ENCODE peak calls at places on chromosome 1, in eight cellular contexts. U is choroid plexus epithelial cell, M is endothelial cell, T is right atrium auricular region, J is NB4, X is right lobe of liver, Q is fibroblast of villous mesenchyme, P is upper lobe of right lung. L is an unnamed sample.
A peak's percentile ranks its signal among the peaks of the same experiment; 100 is the strongest.

GRCh38 chr1:193113258-193113991 is 8.2 kb upstream of the GLRX2 start:
- DNase-seq in U (no peak), M (no peak), T (no peak), J (no peak), X (no peak), Q (peak; percentile 17), P (no peak), L (no peak)

GRCh38 chr1:6599141-6599975 is 3.3 kb downstream of the KLHL21 start:
- DNase-seq in U (peak; percentile 30), M (no peak), T (no peak), J (peak; percentile 87), X (peak; percentile 61), Q (no peak), P (no peak), L (no peak)

GRCh38 chr1:37473431-37474050 is 839 bp upstream of the ZC3H12A start:
- DNase-seq in U (peak; percentile 50), M (no peak), T (no peak), J (no peak), X (no peak), Q (peak; percentile 61), P (no peak), L (no peak)

GRCh38 chr1:235532350-235532749 is 28.1 kb upstream of the B3GALNT2 start:
- DNase-seq in U (peak; percentile 24), M (no peak), T (no peak), J (no peak), X (no peak), Q (peak; percentile 58), P (no peak), L (peak; percentile 45)

GRCh38 chr1:215807926-215808325 is 240.8 kb downstream of the KCTD3 start:
- DNase-seq in U (no peak), M (no peak), T (no peak), J (no peak), X (no peak), Q (no peak), P (no peak), L (no peak)

GRCh38 chr1:196002906-196003305 is 605.3 kb downstream of the KCNT2 start:
- DNase-seq in U (peak; percentile 24), M (no peak), T (no peak), J (no peak), X (no peak), Q (no peak), P (no peak), L (peak; percentile 28)

GRCh38 chr1:64822621-64823020 is 77.7 kb downstream of the RAVER2 start:
- DNase-seq in U (peak; percentile 51), M (no peak), T (no peak), J (no peak), X (no peak), Q (peak; percentile 47), P (no peak), L (peak; percentile 42)

GRCh38 chr1:113073457-113073950 is 506 bp downstream of the LRIG2 start:
- DNase-seq in U (peak; percentile 69), M (peak; percentile 74), T (no peak), J (peak; percentile 69), X (no peak), Q (peak; percentile 74), P (no peak), L (peak; percentile 59)

GRCh38 chr1:229156819-229157218 is 114.1 kb upstream of the RAB4A start:
- DNase-seq in U (peak; percentile 25), M (peak; percentile 32), T (no peak), J (peak; percentile 49), X (no peak), Q (peak; percentile 37), P (no peak), L (peak; percentile 43)

GRCh38 chr1:205477759-205478247 is 22.0 kb upstream of the BLACAT1 start:
- DNase-seq in U (no peak), M (no peak), T (no peak), J (no peak), X (no peak), Q (peak; percentile 4), P (peak; percentile 88), L (peak; percentile 67)

GRCh38 chr1:190578015-190578414 is 100.4 kb upstream of the BRINP3 start:
- DNase-seq in U (no peak), M (no peak), T (no peak), J (no peak), X (no peak), Q (no peak), P (no peak), L (no peak)

GRCh38 chr1:225711236-225711937 is 58.5 kb upstream of the ENAH start:
- DNase-seq in U (no peak), M (no peak), T (no peak), J (no peak), X (no peak), Q (no peak), P (no peak), L (no peak)

GRCh38 chr1:171563675-171564074 is 58.4 kb upstream of the MYOCOS start:
- DNase-seq in U (peak; percentile 12), M (no peak), T (no peak), J (no peak), X (no peak), Q (peak; percentile 37), P (no peak), L (peak; percentile 16)

DNA sequence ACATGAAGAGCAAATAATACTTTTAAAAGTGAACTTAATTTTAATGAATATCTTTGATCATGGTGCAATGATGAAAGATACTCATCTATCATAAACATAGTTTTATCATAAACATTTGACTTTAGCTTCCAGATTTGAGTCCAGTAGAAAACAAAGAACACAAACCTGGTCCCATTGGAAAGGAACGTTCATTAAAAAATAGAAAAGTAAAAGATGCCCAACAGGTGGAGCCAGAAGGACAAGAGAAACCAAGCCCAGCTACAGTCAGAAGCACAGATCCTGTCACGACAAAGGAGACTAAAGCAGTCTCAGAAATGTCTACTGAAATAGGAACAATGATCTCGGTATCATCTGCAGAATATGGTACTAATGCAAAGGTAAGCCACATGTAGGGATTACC is 55.6 kb upstream of the MYOCOS start:
- DNase-seq in U (peak; percentile 29), M (no peak), T (no peak), J (no peak), X (no peak), Q (no peak), P (no peak), L (peak; percentile 11)
- TF ChIP-seq CTCF in U (peak; percentile 48), M (no peak), T (no peak), J (no peak), X (peak; percentile 28), Q (no peak), P (no peak), L (peak; percentile 14)

GRCh38 chr1:244450597-244451538 is 841 bp downstream of the ADSS2 start:
- DNase-seq in U (peak; percentile 88), M (peak; percentile 52), T (peak; percentile 63), J (peak; percentile 80), X (peak; percentile 68), Q (peak; percentile 84), P (peak; percentile 88), L (peak; percentile 76)

GRCh38 chr1:244451539-244451950 is at the start of gene ADSS2:
- DNase-seq in U (no peak), M (no peak), T (no peak), J (no peak), X (no peak), Q (no peak), P (no peak), L (no peak)

GRCh38 chr1:244449936-244450508 is 1.7 kb downstream of the ADSS2 start:
- DNase-seq in U (no peak), M (no peak), T (no peak), J (no peak), X (no peak), Q (no peak), P (no peak), L (no peak)

GRCh38 chr1:244454412-244454811 is 2.7 kb upstream of the ADSS2 start:
- DNase-seq in U (no peak), M (no peak), T (no peak), J (no peak), X (no peak), Q (no peak), P (no peak), L (no peak)

DNA sequence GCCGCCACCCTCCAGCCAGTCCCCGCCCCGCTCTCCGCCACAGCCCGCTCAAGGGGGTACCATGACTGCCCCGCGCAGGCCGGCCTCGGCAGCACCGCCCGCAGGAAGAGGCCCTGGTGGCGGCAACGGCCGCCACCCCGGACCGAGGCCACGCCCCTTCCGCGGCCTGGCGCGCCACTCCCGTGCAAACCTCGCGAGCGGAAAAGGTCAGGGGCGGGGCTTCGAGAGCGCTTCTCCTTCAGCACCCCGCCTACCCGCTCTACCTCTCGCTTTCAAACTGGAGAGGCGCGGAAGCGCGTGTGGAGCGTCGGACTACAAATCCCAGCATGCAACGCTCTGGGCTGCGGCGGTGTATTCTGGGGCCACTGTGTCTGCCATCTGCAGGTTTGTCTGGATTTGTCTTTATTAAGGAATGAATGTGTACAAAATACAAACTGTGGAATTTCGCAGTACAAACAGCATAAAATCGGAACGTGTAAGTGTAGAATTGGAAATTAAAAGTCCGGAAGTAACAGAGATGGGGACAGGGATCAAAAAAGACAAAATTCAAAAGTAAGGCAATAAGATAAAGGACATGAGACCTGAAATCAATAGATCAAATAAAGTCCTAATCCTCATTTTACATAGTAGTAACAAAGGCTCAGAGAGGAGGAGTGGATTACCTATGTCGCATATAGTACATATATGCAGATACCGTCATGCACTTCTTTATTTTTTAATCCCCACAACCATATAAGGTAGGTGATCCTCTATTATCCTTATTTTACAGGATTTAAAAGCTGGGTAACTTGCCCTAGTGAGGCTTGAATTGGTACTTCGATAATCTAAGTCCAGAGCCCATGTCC is 464 bp upstream of the ADSS2 start:
- DNase-seq in U (peak; percentile 100), M (peak; percentile 99), T (peak; percentile 99), J (peak; percentile 99), X (peak; percentile 100), Q (peak; percentile 99), P (peak; percentile 100), L (peak; percentile 100)
- TF ChIP-seq CTCF in U (peak; percentile 50), M (peak; percentile 48), T (peak; percentile 54), J (peak; percentile 9), X (peak; percentile 53), Q (peak; percentile 37), P (peak; percentile 55), L (peak; percentile 35)

GRCh38 chr1:66607458-66607857 is 73.5 kb downstream of the SGIP1 start:
- DNase-seq in U (no peak), M (no peak), T (no peak), J (peak; percentile 3), X (no peak), Q (no peak), P (no peak), L (no peak)
- TF ChIP-seq CTCF in U (peak; percentile 38), M (no peak), T (no peak), J (no peak), X (no peak), Q (peak; percentile 35), P (peak; percentile 10), L (no peak)

GRCh38 chr1:56416385-56416972 is 162.9 kb downstream of the PLPP3 start:
- DNase-seq in U (peak; percentile 34), M (no peak), T (no peak), J (no peak), X (no peak), Q (peak; percentile 14), P (no peak), L (peak; percentile 64)
- TF ChIP-seq CTCF in U (peak; percentile 23), M (no peak), T (no peak), J (no peak), X (peak; percentile 36), Q (no peak), P (peak; percentile 27), L (peak; percentile 28)

L was measured in fibroblast of pulmonary artery.